ENCODE peak calls at places on chromosomes 2 and 18, in four cellular contexts. One of them, this sample, is unnamed.
A peak's percentile ranks its signal among the peaks of the same experiment; 100 is the strongest.

GRCh38 chr2:120991401-120991800 is 255.7 kb downstream of the GLI2 start:
- DNase-seq in ACHN: no peak
- DNase-seq in NCI-H774: no peak
- DNase-seq in Right ventricle myocardium superior: no peak
- DNase-seq in this sample: no peak

GRCh38 chr18:22188551-22189267 is 19.3 kb downstream of the GATA6 start:
- DNase-seq in ACHN: no peak
- DNase-seq in NCI-H774: no peak
- DNase-seq in Right ventricle myocardium superior: no peak
- DNase-seq in this sample: no peak

GRCh38 chr2:219459460-219460311 is 25.0 kb downstream of the SPEG start:
- DNase-seq in ACHN: peak; percentile 64
- DNase-seq in NCI-H774: no peak
- DNase-seq in Right ventricle myocardium superior: peak; percentile 75
- DNase-seq in this sample: peak; percentile 33

GRCh38 chr2:170461875-170462274 is 253.3 kb upstream of the SP5 start:
- DNase-seq in ACHN: no peak
- DNase-seq in NCI-H774: no peak
- DNase-seq in Right ventricle myocardium superior: no peak
- DNase-seq in this sample: no peak

GRCh38 chr2:48471048-48471474 is 58.9 kb upstream of the STON1 start:
- DNase-seq in ACHN: peak; percentile 90
- DNase-seq in NCI-H774: no peak
- DNase-seq in Right ventricle myocardium superior: no peak
- DNase-seq in this sample: peak; percentile 8

GRCh38 chr2:62147610-62148301 is 48.2 kb upstream of the B3GNT2 start:
- DNase-seq in ACHN: no peak
- DNase-seq in NCI-H774: no peak
- DNase-seq in Right ventricle myocardium superior: no peak
- DNase-seq in this sample: no peak

GRCh38 chr2:215707608-215708007 is 271.7 kb upstream of the FN1 start:
- DNase-seq in ACHN: no peak
- DNase-seq in NCI-H774: no peak
- DNase-seq in Right ventricle myocardium superior: no peak
- DNase-seq in this sample: no peak

GRCh38 chr18:57775937-57776336 is 27.2 kb downstream of the ATP8B1 start:
- DNase-seq in ACHN: no peak
- DNase-seq in NCI-H774: no peak
- DNase-seq in Right ventricle myocardium superior: no peak
- DNase-seq in this sample: no peak

GRCh38 chr2:20415511-20415918 is 31.4 kb upstream of the RHOB start:
- DNase-seq in ACHN: no peak
- DNase-seq in NCI-H774: no peak
- DNase-seq in Right ventricle myocardium superior: no peak
- DNase-seq in this sample: no peak

GRCh38 chr2:15784886-15785801 is 155.2 kb upstream of the MYCN start:
- DNase-seq in ACHN: no peak
- DNase-seq in NCI-H774: no peak
- DNase-seq in Right ventricle myocardium superior: no peak
- DNase-seq in this sample: no peak

GRCh38 chr2:81872043-81872442 is 1567.5 kb upstream of the LRRTM1 start:
- DNase-seq in ACHN: no peak
- DNase-seq in NCI-H774: no peak
- DNase-seq in Right ventricle myocardium superior: no peak
- DNase-seq in this sample: no peak

GRCh38 chr2:31578316-31578715 is 2.4 kb downstream of the SRD5A2 start:
- DNase-seq in ACHN: no peak
- DNase-seq in NCI-H774: no peak
- DNase-seq in Right ventricle myocardium superior: no peak
- DNase-seq in this sample: no peak

GRCh38 chr2:177396630-177397460 is 4.3 kb downstream of the AGPS start:
- DNase-seq in ACHN: peak; percentile 76
- DNase-seq in NCI-H774: no peak
- DNase-seq in Right ventricle myocardium superior: no peak
- DNase-seq in this sample: no peak

GRCh38 chr2:227163998-227164744 is at the start of the genes COL4A3 and COL4A4:
- DNase-seq in ACHN: peak; percentile 67
- DNase-seq in NCI-H774: peak; percentile 68
- DNase-seq in Right ventricle myocardium superior: peak; percentile 86
- DNase-seq in this sample: no peak

This sample was measured in NCI-H1092.